ENCODE peak calls at places on chromosomes 4 and X, in five cellular contexts. T is RWPE1, X is stomach, N is GM12865, C is suprapubic skin. Y is an unnamed sample.

GRCh38 chr4:20062054-20062453 is 189.7 kb upstream of the SLIT2 start:
- DNase-seq in X (no peak), C (no peak), T (no peak), N (no peak), Y (peak; percentile 39)

GRCh38 chr4:41111796-41112195 is 102.5 kb downstream of the APBB2 start:
- DNase-seq in X (no peak), N (no peak), T (no peak), C (no peak), Y (no peak)

GRCh38 chr4:67051000-67051789 is 494.1 kb downstream of the CENPC start:
- DNase-seq in T (no peak), C (no peak), X (no peak), N (peak; percentile 3), Y (no peak)

GRCh38 chrX:149494844-149495565 is 10.1 kb downstream of the IDS start:
- DNase-seq in X (no peak), C (no peak), T (no peak), N (no peak), Y (no peak)

GRCh38 chr4:161160718-161161117 is 1003.1 kb downstream of the FSTL5 start:
- DNase-seq in T (no peak), X (no peak), C (no peak), N (no peak), Y (no peak)

GRCh38 chr4:181416966-181417365 is 826.2 kb upstream of the TENM3 start:
- DNase-seq in T (no peak), X (no peak), C (no peak), N (no peak), Y (no peak)

GRCh38 chr4:121950680-121951569 is 935 bp downstream of the TRPC3 start:
- DNase-seq in T (peak; percentile 5), X (peak; percentile 27), N (peak; percentile 15), C (peak; percentile 79), Y (no peak)

GRCh38 chrX:151763711-151764110 is 29.2 kb downstream of the CNGA2 start:
- DNase-seq in N (no peak), X (no peak), T (no peak), C (no peak), Y (no peak)

GRCh38 chrX:119579414-119579813 is 5.1 kb downstream of the UBE2A start:
- DNase-seq in N (no peak), C (no peak), T (no peak), X (no peak), Y (no peak)

GRCh38 chrX:21305799-21306336 is 68.3 kb upstream of the CNKSR2 start:
- DNase-seq in X (no peak), N (no peak), T (no peak), C (no peak), Y (no peak)

GRCh38 chr4:184952522-184952921 is 65.8 kb upstream of the HELT start:
- DNase-seq in N (no peak), C (no peak), X (no peak), T (no peak), Y (no peak)

GRCh38 chr4:10135252-10135651 is 18.7 kb upstream of the WDR1 start:
- DNase-seq in N (no peak), X (no peak), C (no peak), T (no peak), Y (no peak)

DNA sequence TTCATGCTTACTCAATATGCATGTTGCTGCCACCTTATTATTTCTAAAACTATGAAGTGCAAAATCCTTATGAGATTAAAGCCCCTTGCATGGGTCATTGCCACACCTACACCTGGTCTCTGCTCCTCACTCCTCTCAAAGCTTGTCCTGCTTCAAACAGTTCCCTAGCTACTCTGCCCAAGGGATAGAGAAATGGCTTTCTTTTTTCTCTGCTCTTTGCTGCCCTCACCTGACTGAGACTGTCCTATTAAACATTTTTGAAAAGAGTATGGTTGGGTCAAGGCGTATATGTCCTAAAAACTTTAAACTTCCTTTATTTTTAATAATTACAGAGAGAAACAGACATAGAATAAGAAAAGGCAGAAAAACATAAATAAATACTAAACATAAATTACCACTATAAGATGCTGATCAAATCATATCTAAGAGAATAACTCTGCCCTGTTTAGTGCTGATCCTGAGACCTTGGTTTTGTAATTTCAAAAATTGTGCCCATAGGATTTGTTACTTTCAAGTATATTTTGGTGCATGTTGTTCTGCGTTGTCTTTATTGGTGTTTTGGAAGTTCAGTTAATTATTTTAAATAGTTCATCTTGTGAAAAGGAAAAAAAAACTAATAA is 704.9 kb upstream of the PABPC4L start:
- DNase-seq in C (no peak), T (no peak), X (no peak), N (no peak), Y (peak; percentile 25)
- TF ChIP-seq CTCF in C (no peak), T (peak; percentile 49), X (peak; percentile 31), N (no peak), Y (peak; percentile 38)

DNA sequence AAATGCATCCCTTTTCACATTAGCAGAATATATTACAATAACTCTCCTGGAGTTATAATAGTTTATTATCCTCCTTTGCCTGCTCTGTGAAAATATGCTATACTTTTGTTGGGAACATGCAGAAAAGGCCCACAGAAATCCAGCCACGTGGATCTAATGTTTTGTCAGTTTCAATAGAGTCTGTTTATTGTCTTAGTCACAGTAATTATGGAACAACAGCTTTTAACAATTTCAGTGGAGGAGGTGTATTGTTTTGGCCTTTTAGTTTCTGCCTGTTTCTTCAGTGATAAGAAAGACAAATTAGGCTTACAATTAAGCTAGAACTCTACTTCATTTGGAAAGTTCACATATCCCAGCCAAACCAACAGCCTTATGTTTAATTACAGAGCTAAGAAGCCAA is 175.9 kb downstream of the USP46 start:
- DNase-seq in N (no peak), C (no peak), X (no peak), T (no peak), Y (no peak)
- TF ChIP-seq CTCF in N (no peak), C (no peak), X (no peak), T (no peak), Y (no peak)

DNA sequence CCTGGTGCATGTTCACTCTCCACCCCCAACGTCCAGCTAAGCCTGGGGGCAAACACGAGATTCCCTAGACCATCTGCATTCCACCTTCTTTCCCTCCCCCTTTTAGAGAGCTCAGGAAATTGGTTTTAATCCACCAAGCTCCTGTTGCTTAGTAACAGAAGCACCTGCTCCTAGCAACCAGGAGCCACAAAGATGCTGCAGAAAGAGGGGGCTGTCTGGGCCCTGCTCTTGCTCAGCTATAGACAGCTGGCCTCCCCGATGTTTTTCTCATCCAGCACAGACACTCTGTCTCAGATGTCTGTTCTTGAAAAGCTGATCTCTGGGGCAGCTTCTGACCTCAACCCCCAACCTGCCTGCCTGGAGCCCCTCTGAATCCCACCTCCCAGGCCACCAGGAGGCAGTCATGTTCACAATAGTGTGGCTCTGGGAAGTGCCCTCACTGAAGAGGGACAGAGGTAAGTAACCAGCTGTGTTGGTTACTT is 71.5 kb downstream of the SLC16A2 start:
- DNase-seq in X (no peak), N (peak; percentile 32), T (no peak), C (no peak), Y (peak; percentile 1)
- TF ChIP-seq CTCF in X (no peak), N (peak; percentile 25), T (no peak), C (no peak), Y (peak; percentile 23)

DNA sequence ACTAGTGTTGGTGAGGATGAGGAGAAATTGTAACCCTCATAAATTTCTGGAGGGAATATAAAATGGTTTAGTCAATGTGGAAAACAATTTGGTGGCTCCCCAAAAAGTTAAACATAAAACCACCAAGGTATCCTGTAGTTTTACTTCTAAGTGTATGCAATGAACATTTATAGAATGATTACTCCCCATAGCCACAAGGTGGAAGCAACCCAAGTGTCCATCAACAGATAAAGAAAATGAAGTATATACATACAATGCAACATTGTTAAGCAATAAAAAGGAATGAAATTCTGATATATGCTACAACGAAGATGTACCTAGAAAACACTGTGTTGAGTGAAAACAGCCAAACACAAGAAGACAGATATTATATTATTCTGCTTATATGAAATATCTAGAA is 569.1 kb upstream of the GRID2 start:
- DNase-seq in N (no peak), T (no peak), C (no peak), X (no peak), Y (peak; percentile 55)
- TF ChIP-seq CTCF in N (no peak), T (no peak), C (no peak), X (no peak), Y (peak; percentile 49)

GRCh38 chrX:66728818-66729271 is 90.0 kb upstream of the EDA2R start:
- DNase-seq in T (peak; percentile 6), C (no peak), X (peak; percentile 32), N (peak; percentile 34), Y (peak; percentile 76)

GRCh38 chrX:66731398-66731797 is 92.5 kb upstream of the EDA2R start:
- DNase-seq in C (no peak), T (no peak), N (peak; percentile 40), X (no peak), Y (peak; percentile 68)
- TF ChIP-seq CTCF in C (no peak), T (peak; percentile 25), N (peak; percentile 22), X (no peak), Y (peak; percentile 38)

DNA sequence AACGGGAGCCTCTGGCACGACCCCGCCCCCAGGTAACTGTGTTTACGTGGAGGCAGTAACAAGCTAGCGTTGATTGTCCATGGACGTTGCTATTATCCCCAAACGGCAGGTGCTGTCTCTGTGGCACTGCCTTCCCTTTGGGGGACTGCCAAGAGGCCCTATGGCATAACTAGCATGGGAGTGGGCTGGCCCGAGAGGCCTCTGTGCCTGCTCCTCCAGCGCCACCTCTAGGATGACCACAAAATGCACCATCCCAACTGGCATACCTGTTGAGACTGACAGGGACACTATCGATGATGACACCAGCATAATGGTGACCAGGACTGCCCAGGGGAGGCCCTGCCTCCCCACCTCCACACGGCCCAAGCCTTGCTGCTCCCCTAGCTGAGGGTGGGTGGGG is 1.5 kb downstream of the SRPK3 start:
- DNase-seq in X (no peak), N (no peak), C (no peak), T (no peak), Y (no peak)
- TF ChIP-seq CTCF in X (no peak), N (no peak), C (no peak), T (no peak), Y (no peak)

DNA sequence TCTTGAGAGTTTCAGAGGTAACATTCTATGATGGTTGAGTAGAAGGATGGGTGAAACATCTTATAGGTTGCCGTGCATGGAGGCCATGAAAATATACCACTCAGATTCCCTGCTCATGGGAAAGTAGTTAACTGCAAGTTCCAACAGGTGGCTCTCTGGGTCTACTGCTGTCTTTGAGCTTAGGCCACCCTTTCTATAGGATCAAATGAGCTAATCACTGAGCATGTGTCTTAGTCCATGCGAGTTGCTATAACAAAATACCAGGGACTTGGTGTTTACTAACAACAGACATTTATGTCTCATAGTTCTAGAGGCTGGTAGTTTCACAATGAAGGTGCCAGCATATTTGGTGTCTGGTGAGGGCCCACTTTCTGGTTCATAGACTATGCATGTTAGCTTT is 144.8 kb upstream of the UNC5C start:
- DNase-seq in N (peak; percentile 7), C (no peak), X (no peak), T (no peak), Y (peak; percentile 68)
- TF ChIP-seq CTCF in N (peak; percentile 12), C (no peak), X (no peak), T (no peak), Y (peak; percentile 54)

GRCh38 chr4:88938138-88938537 is 118.8 kb downstream of the FAM13A start:
- DNase-seq in N (no peak), T (peak; percentile 78), C (no peak), X (no peak), Y (peak; percentile 96)
- TF ChIP-seq CTCF in N (no peak), T (no peak), C (no peak), X (no peak), Y (no peak)

Y was measured in fibroblast of pulmonary artery.